ENCODE peak calls at places on chromosomes 5 and 9, in seven cellular contexts. O is psoas muscle, I is right atrium auricular region, J is GM23248, X is NCI-H1092, D is left kidney, B is mesendoderm. L is an unnamed sample.

GRCh38 chr5:115842089-115842881 is 550 bp downstream of the AP3S1 start:
- DNase-seq in J (peak), D (peak), X (peak), B (no peak), I (no peak), O (no peak), L (peak)

GRCh38 chr5:173001229-173001841 is 17.8 kb downstream of the ATP6V0E1 start:
- DNase-seq in J (no peak), I (no peak), X (no peak), O (no peak), B (no peak), D (no peak), L (no peak)

GRCh38 chr5:80185095-80185494 is 70.8 kb downstream of the SERINC5 start:
- DNase-seq in D (no peak), I (no peak), B (peak), X (no peak), O (no peak), J (no peak), L (no peak)

GRCh38 chr9:93598647-93599241 is 22.4 kb downstream of the PHF2 start:
- DNase-seq in X (no peak), B (no peak), J (peak), O (no peak), I (peak), D (peak), L (no peak)

GRCh38 chr5:14025566-14026276 is 81.2 kb upstream of the DNAH5 start:
- DNase-seq in B (peak), J (no peak), X (no peak), D (no peak), I (no peak), O (no peak), L (no peak)

GRCh38 chr9:110969971-110970381 is 68.3 kb downstream of the LPAR1 start:
- DNase-seq in X (no peak), O (no peak), J (peak), I (no peak), B (no peak), D (peak), L (no peak)

GRCh38 chr5:10595678-10596309 is 31.9 kb downstream of the ANKRD33B start:
- DNase-seq in I (peak), X (no peak), O (no peak), J (peak), B (no peak), D (peak), L (no peak)

GRCh38 chr5:139460457-139460856 is 2.1 kb downstream of the ECSCR start:
- DNase-seq in X (no peak), B (no peak), J (no peak), I (no peak), O (no peak), D (no peak), L (no peak)

GRCh38 chr5:150779397-150780179 is 1.0 kb downstream of the SMIM3 start:
- DNase-seq in X (no peak), J (peak), B (no peak), D (no peak), I (no peak), O (no peak), L (no peak)

GRCh38 chr9:81671880-81672280 is 17.5 kb downstream of the TLE1 start:
- DNase-seq in D (no peak), O (peak), I (peak), B (no peak), J (no peak), X (peak), L (peak)

GRCh38 chr5:56534102-56534501 is 281.2 kb upstream of the MAP3K1 start:
- DNase-seq in B (peak), X (no peak), I (no peak), J (peak), D (peak), O (no peak), L (no peak)

GRCh38 chr5:142386151-142387021 is 61.6 kb upstream of the SPRY4 start:
- DNase-seq in J (peak), X (no peak), O (no peak), D (no peak), I (no peak), B (no peak), L (no peak)

GRCh38 chr9:35748858-35749514 is at the start of the genes GBA2 and RGP1:
- DNase-seq in D (peak), O (peak), J (peak), B (peak), I (peak), X (peak), L (peak)

GRCh38 chr9:109497193-109498165 is 628 bp downstream of the PTPN3 start:
- DNase-seq in O (peak), I (no peak), J (peak), B (no peak), X (peak), D (peak), L (no peak)

GRCh38 chr5:110441035-110441434 is 285.4 kb downstream of the TMEM232 start:
- DNase-seq in O (no peak), J (peak), X (no peak), D (peak), B (peak), I (no peak), L (peak)